ENCODE peak calls at places on chromosomes 2 and 18, in four cellular contexts. One of them, this sample, is unnamed.

GRCh38 chr2:239378021-239378917 is 22.6 kb downstream of the HDAC4 start:
- DNase-seq in kidney epithelial cell: no peak
- DNase-seq in activated CD4-positive, alpha-beta T cell treated with anti-CD3 and anti-CD28 coated beads, Interleukin-2, amount 50 U/mL, for 1 hour: no peak
- DNase-seq in HCT116: no peak
- DNase-seq in this sample: no peak

GRCh38 chr2:111687911-111688310 is 196.1 kb downstream of the ANAPC1 start:
- DNase-seq in kidney epithelial cell: no peak
- DNase-seq in activated CD4-positive, alpha-beta T cell treated with anti-CD3 and anti-CD28 coated beads, Interleukin-2, amount 50 U/mL, for 1 hour: no peak
- DNase-seq in HCT116: no peak
- DNase-seq in this sample: no peak

GRCh38 chr18:77108821-77109692 is 23.5 kb downstream of the MBP start:
- DNase-seq in kidney epithelial cell: no peak
- DNase-seq in activated CD4-positive, alpha-beta T cell treated with anti-CD3 and anti-CD28 coated beads, Interleukin-2, amount 50 U/mL, for 1 hour: no peak
- DNase-seq in HCT116: no peak
- DNase-seq in this sample: no peak

GRCh38 chr2:200239216-200239615 is 67.3 kb upstream of the SPATS2L start:
- DNase-seq in kidney epithelial cell: no peak
- DNase-seq in activated CD4-positive, alpha-beta T cell treated with anti-CD3 and anti-CD28 coated beads, Interleukin-2, amount 50 U/mL, for 1 hour: no peak
- DNase-seq in HCT116: no peak
- DNase-seq in this sample: no peak

GRCh38 chr18:45449761-45450227 is 165.5 kb upstream of the SLC14A2 start:
- DNase-seq in kidney epithelial cell: no peak
- DNase-seq in activated CD4-positive, alpha-beta T cell treated with anti-CD3 and anti-CD28 coated beads, Interleukin-2, amount 50 U/mL, for 1 hour: no peak
- DNase-seq in HCT116: no peak
- DNase-seq in this sample: no peak

GRCh38 chr2:27016801-27017325 is 15.9 kb upstream of the TMEM214 start:
- DNase-seq in kidney epithelial cell: no peak
- DNase-seq in activated CD4-positive, alpha-beta T cell treated with anti-CD3 and anti-CD28 coated beads, Interleukin-2, amount 50 U/mL, for 1 hour: peak; percentile 44
- DNase-seq in HCT116: peak; percentile 50
- DNase-seq in this sample: peak; percentile 68

GRCh38 chr2:127913808-127914457 is 28.2 kb upstream of the AMMECR1L start:
- DNase-seq in kidney epithelial cell: no peak
- DNase-seq in activated CD4-positive, alpha-beta T cell treated with anti-CD3 and anti-CD28 coated beads, Interleukin-2, amount 50 U/mL, for 1 hour: no peak
- DNase-seq in HCT116: no peak
- DNase-seq in this sample: peak; percentile 53

GRCh38 chr2:25378731-25379490 is 37.2 kb upstream of the DNMT3A start:
- DNase-seq in kidney epithelial cell: no peak
- DNase-seq in activated CD4-positive, alpha-beta T cell treated with anti-CD3 and anti-CD28 coated beads, Interleukin-2, amount 50 U/mL, for 1 hour: no peak
- DNase-seq in HCT116: no peak
- DNase-seq in this sample: peak; percentile 13

GRCh38 chr2:8790739-8791162 is 46.7 kb downstream of the KIDINS220 start:
- DNase-seq in kidney epithelial cell: no peak
- DNase-seq in activated CD4-positive, alpha-beta T cell treated with anti-CD3 and anti-CD28 coated beads, Interleukin-2, amount 50 U/mL, for 1 hour: no peak
- DNase-seq in HCT116: no peak
- DNase-seq in this sample: no peak

GRCh38 chr2:227871375-227871788 is at the start of gene DAW1:
- DNase-seq in kidney epithelial cell: peak; percentile 48
- DNase-seq in activated CD4-positive, alpha-beta T cell treated with anti-CD3 and anti-CD28 coated beads, Interleukin-2, amount 50 U/mL, for 1 hour: peak; percentile 44
- DNase-seq in HCT116: no peak
- DNase-seq in this sample: no peak

GRCh38 chr2:105873281-105873680 is 128.6 kb downstream of the NCK2 start:
- DNase-seq in kidney epithelial cell: no peak
- DNase-seq in activated CD4-positive, alpha-beta T cell treated with anti-CD3 and anti-CD28 coated beads, Interleukin-2, amount 50 U/mL, for 1 hour: no peak
- DNase-seq in HCT116: no peak
- DNase-seq in this sample: no peak

GRCh38 chr2:174428214-174428613 is 32.7 kb downstream of the SCRN3 start:
- DNase-seq in kidney epithelial cell: no peak
- DNase-seq in activated CD4-positive, alpha-beta T cell treated with anti-CD3 and anti-CD28 coated beads, Interleukin-2, amount 50 U/mL, for 1 hour: no peak
- DNase-seq in HCT116: no peak
- DNase-seq in this sample: no peak

GRCh38 chr2:240792658-240793312 is 27.2 kb downstream of the KIF1A start:
- DNase-seq in kidney epithelial cell: no peak
- DNase-seq in activated CD4-positive, alpha-beta T cell treated with anti-CD3 and anti-CD28 coated beads, Interleukin-2, amount 50 U/mL, for 1 hour: no peak
- DNase-seq in HCT116: no peak
- DNase-seq in this sample: no peak

GRCh38 chr2:45892236-45892701 is 240.8 kb downstream of the PRKCE start:
- DNase-seq in kidney epithelial cell: no peak
- DNase-seq in activated CD4-positive, alpha-beta T cell treated with anti-CD3 and anti-CD28 coated beads, Interleukin-2, amount 50 U/mL, for 1 hour: no peak
- DNase-seq in HCT116: no peak
- DNase-seq in this sample: no peak

GRCh38 chr2:24984912-24985311 is 13.2 kb upstream of the DNAJC27 start:
- DNase-seq in kidney epithelial cell: no peak
- DNase-seq in activated CD4-positive, alpha-beta T cell treated with anti-CD3 and anti-CD28 coated beads, Interleukin-2, amount 50 U/mL, for 1 hour: no peak
- DNase-seq in HCT116: no peak
- DNase-seq in this sample: no peak

GRCh38 chr2:191247381-191248057 is 2.3 kb downstream of the MYO1B start:
- DNase-seq in kidney epithelial cell: peak; percentile 94
- DNase-seq in activated CD4-positive, alpha-beta T cell treated with anti-CD3 and anti-CD28 coated beads, Interleukin-2, amount 50 U/mL, for 1 hour: no peak
- DNase-seq in HCT116: peak; percentile 23
- DNase-seq in this sample: peak; percentile 93

GRCh38 chr2:16142383-16143361 is 202.3 kb downstream of the MYCN start:
- DNase-seq in kidney epithelial cell: no peak
- DNase-seq in activated CD4-positive, alpha-beta T cell treated with anti-CD3 and anti-CD28 coated beads, Interleukin-2, amount 50 U/mL, for 1 hour: no peak
- DNase-seq in HCT116: no peak
- DNase-seq in this sample: no peak

GRCh38 chr2:231057590-231057989 is 923 bp downstream of the PSMD1 start:
- DNase-seq in kidney epithelial cell: no peak
- DNase-seq in activated CD4-positive, alpha-beta T cell treated with anti-CD3 and anti-CD28 coated beads, Interleukin-2, amount 50 U/mL, for 1 hour: no peak
- DNase-seq in HCT116: no peak
- DNase-seq in this sample: peak; percentile 11

GRCh38 chr2:182283512-182283911 is 143.3 kb downstream of the PDE1A start:
- DNase-seq in kidney epithelial cell: no peak
- DNase-seq in activated CD4-positive, alpha-beta T cell treated with anti-CD3 and anti-CD28 coated beads, Interleukin-2, amount 50 U/mL, for 1 hour: no peak
- DNase-seq in HCT116: no peak
- DNase-seq in this sample: no peak

GRCh38 chr18:79400591-79401381 is 5.1 kb downstream of the NFATC1 start:
- DNase-seq in kidney epithelial cell: no peak
- DNase-seq in activated CD4-positive, alpha-beta T cell treated with anti-CD3 and anti-CD28 coated beads, Interleukin-2, amount 50 U/mL, for 1 hour: peak; percentile 63
- DNase-seq in HCT116: no peak
- DNase-seq in this sample: no peak

GRCh38 chr2:216450784-216451183 is 38.5 kb downstream of the SMARCAL1 start:
- DNase-seq in kidney epithelial cell: no peak
- DNase-seq in activated CD4-positive, alpha-beta T cell treated with anti-CD3 and anti-CD28 coated beads, Interleukin-2, amount 50 U/mL, for 1 hour: no peak
- DNase-seq in HCT116: no peak
- DNase-seq in this sample: no peak

GRCh38 chr2:182761903-182762302 is 45.8 kb downstream of the DNAJC10 start:
- DNase-seq in kidney epithelial cell: no peak
- DNase-seq in activated CD4-positive, alpha-beta T cell treated with anti-CD3 and anti-CD28 coated beads, Interleukin-2, amount 50 U/mL, for 1 hour: no peak
- DNase-seq in HCT116: no peak
- DNase-seq in this sample: no peak

GRCh38 chr18:12041561-12041960 is 52.1 kb upstream of the ANKRD62 start:
- DNase-seq in kidney epithelial cell: peak; percentile 91
- DNase-seq in activated CD4-positive, alpha-beta T cell treated with anti-CD3 and anti-CD28 coated beads, Interleukin-2, amount 50 U/mL, for 1 hour: no peak
- DNase-seq in HCT116: no peak
- DNase-seq in this sample: peak; percentile 75

GRCh38 chr2:79660552-79660951 is 147.7 kb downstream of the CTNNA2 start:
- DNase-seq in kidney epithelial cell: no peak
- DNase-seq in activated CD4-positive, alpha-beta T cell treated with anti-CD3 and anti-CD28 coated beads, Interleukin-2, amount 50 U/mL, for 1 hour: no peak
- DNase-seq in HCT116: no peak
- DNase-seq in this sample: no peak

GRCh38 chr2:156396126-156396525 is 40.1 kb upstream of the GPD2 start:
- DNase-seq in kidney epithelial cell: no peak
- DNase-seq in activated CD4-positive, alpha-beta T cell treated with anti-CD3 and anti-CD28 coated beads, Interleukin-2, amount 50 U/mL, for 1 hour: no peak
- DNase-seq in HCT116: no peak
- DNase-seq in this sample: peak; percentile 11

GRCh38 chr2:164479460-164479859 is 141.8 kb downstream of the GRB14 start:
- DNase-seq in kidney epithelial cell: no peak
- DNase-seq in activated CD4-positive, alpha-beta T cell treated with anti-CD3 and anti-CD28 coated beads, Interleukin-2, amount 50 U/mL, for 1 hour: no peak
- DNase-seq in HCT116: peak; percentile 27
- DNase-seq in this sample: peak; percentile 42

GRCh38 chr2:234474654-234475053 is 22.2 kb downstream of the ARL4C start:
- DNase-seq in kidney epithelial cell: no peak
- DNase-seq in activated CD4-positive, alpha-beta T cell treated with anti-CD3 and anti-CD28 coated beads, Interleukin-2, amount 50 U/mL, for 1 hour: no peak
- DNase-seq in HCT116: no peak
- DNase-seq in this sample: no peak

GRCh38 chr2:203886579-203887230 is 19.1 kb downstream of the CTLA4 start:
- DNase-seq in kidney epithelial cell: no peak
- DNase-seq in activated CD4-positive, alpha-beta T cell treated with anti-CD3 and anti-CD28 coated beads, Interleukin-2, amount 50 U/mL, for 1 hour: no peak
- DNase-seq in HCT116: no peak
- DNase-seq in this sample: no peak

GRCh38 chr2:32805104-32806095 is 141.4 kb upstream of the LTBP1 start:
- DNase-seq in kidney epithelial cell: peak; percentile 19
- DNase-seq in activated CD4-positive, alpha-beta T cell treated with anti-CD3 and anti-CD28 coated beads, Interleukin-2, amount 50 U/mL, for 1 hour: no peak
- DNase-seq in HCT116: peak; percentile 8
- DNase-seq in this sample: no peak

GRCh38 chr2:54594048-54594447 is 129.4 kb upstream of the EML6 start:
- DNase-seq in kidney epithelial cell: no peak
- DNase-seq in activated CD4-positive, alpha-beta T cell treated with anti-CD3 and anti-CD28 coated beads, Interleukin-2, amount 50 U/mL, for 1 hour: no peak
- DNase-seq in HCT116: no peak
- DNase-seq in this sample: no peak

GRCh38 chr2:241563031-241563507 is 4.5 kb downstream of the BOK start:
- DNase-seq in kidney epithelial cell: no peak
- DNase-seq in activated CD4-positive, alpha-beta T cell treated with anti-CD3 and anti-CD28 coated beads, Interleukin-2, amount 50 U/mL, for 1 hour: no peak
- DNase-seq in HCT116: no peak
- DNase-seq in this sample: no peak

GRCh38 chr2:217943379-217944321 is 59.1 kb downstream of the TNS1 start:
- DNase-seq in kidney epithelial cell: no peak
- DNase-seq in activated CD4-positive, alpha-beta T cell treated with anti-CD3 and anti-CD28 coated beads, Interleukin-2, amount 50 U/mL, for 1 hour: no peak
- DNase-seq in HCT116: peak; percentile 4
- DNase-seq in this sample: peak; percentile 29